ENCODE peak calls at places on chromosomes 7 and 10, in four cellular contexts. R is HCT116, A is HepG2, C is Panc1. T is an unnamed sample.

GRCh38 chr10:83373659-83374058 is 765.6 kb upstream of the GHITM start:
- DNase-seq in R (no peak), A (no peak), C (no peak), T (no peak)

GRCh38 chr10:17479822-17480221 is 25.4 kb upstream of the ST8SIA6 start:
- DNase-seq in R (no peak), A (no peak), C (no peak), T (no peak)

GRCh38 chr10:34240031-34240430 is 575.1 kb downstream of the PARD3 start:
- DNase-seq in R (no peak), A (no peak), C (no peak), T (no peak)

GRCh38 chr7:3533040-3533439 is 232.0 kb downstream of the SDK1 start:
- DNase-seq in R (no peak), A (no peak), C (no peak), T (no peak)

GRCh38 chr10:53108317-53108934 is 335.8 kb upstream of the MBL2 start:
- DNase-seq in R (no peak), A (no peak), C (no peak), T (no peak)

GRCh38 chr10:123636598-123637325 is 29.4 kb upstream of the GPR26 start:
- DNase-seq in R (peak; percentile 38), A (no peak), C (no peak), T (no peak)

GRCh38 chr7:103989785-103990775 is 622 bp upstream of the RELN start:
- DNase-seq in R (no peak), A (peak; percentile 59), C (no peak), T (peak; percentile 71)

GRCh38 chr10:42431095-42431494 is 207.3 kb downstream of the ZNF33B start:
- DNase-seq in R (no peak), A (no peak), C (no peak), T (no peak)

GRCh38 chr10:42980553-42981357 is 96.1 kb upstream of the RET start:
- DNase-seq in R (no peak), A (no peak), C (no peak), T (no peak)

GRCh38 chr7:13991791-13992620 is 2.5 kb upstream of the ETV1 start:
- DNase-seq in R (no peak), A (no peak), C (no peak), T (no peak)

GRCh38 chr7:50092579-50093411 is at the start of gene ZPBP:
- DNase-seq in R (peak; percentile 7), A (peak; percentile 18), C (peak; percentile 41), T (peak; percentile 24)

GRCh38 chr7:636396-636795 is 90.1 kb upstream of the DNAAF5 start:
- DNase-seq in R (peak; percentile 65), A (peak; percentile 12), C (peak; percentile 61), T (peak; percentile 68)

GRCh38 chr7:28629216-28629848 is 217.0 kb downstream of the CREB5 start:
- DNase-seq in R (no peak), A (no peak), C (no peak), T (no peak)

GRCh38 chr7:3176112-3176836 is 124.8 kb upstream of the SDK1 start:
- DNase-seq in R (no peak), A (no peak), C (no peak), T (no peak)

GRCh38 chr10:43212043-43212721 is 54.7 kb downstream of the RASGEF1A start:
- DNase-seq in R (no peak), A (no peak), C (no peak), T (no peak)

GRCh38 chr7:33070277-33070676 is 7.7 kb upstream of the NT5C3A start:
- DNase-seq in R (no peak), A (no peak), C (no peak), T (no peak)

GRCh38 chr7:2384354-2385243 is 18.8 kb upstream of the CHST12 start:
- DNase-seq in R (no peak), A (no peak), C (no peak), T (no peak)

GRCh38 chr10:69092959-69093850 is 5.3 kb downstream of the SRGN start:
- DNase-seq in R (peak; percentile 89), A (peak; percentile 79), C (peak; percentile 82), T (peak; percentile 74)

GRCh38 chr7:98395481-98395880 is 5.4 kb downstream of the BAIAP2L1 start:
- DNase-seq in R (no peak), A (no peak), C (no peak), T (no peak)

GRCh38 chr7:98396768-98397167 is 4.1 kb downstream of the BAIAP2L1 start:
- DNase-seq in R (no peak), A (no peak), C (no peak), T (no peak)

GRCh38 chr7:98398567-98399372 is 2.1 kb downstream of the BAIAP2L1 start:
- DNase-seq in R (no peak), A (no peak), C (no peak), T (no peak)

GRCh38 chr7:98394377-98394836 is 6.5 kb downstream of the BAIAP2L1 start:
- DNase-seq in R (peak; percentile 34), A (no peak), C (no peak), T (no peak)

GRCh38 chr7:98395951-98396350 is 4.9 kb downstream of the BAIAP2L1 start:
- DNase-seq in R (no peak), A (no peak), C (no peak), T (no peak)
- TF ChIP-seq TCF7L2 in R (no peak), A (no peak), C (no peak), T (no peak)

GRCh38 chr10:110312206-110312605 is 7.5 kb upstream of the SMNDC1 start:
- DNase-seq in R (no peak), A (no peak), C (no peak), T (no peak)

GRCh38 chr10:110307805-110308204 is 3.1 kb upstream of the SMNDC1 start:
- DNase-seq in R (no peak), A (no peak), C (no peak), T (no peak)

GRCh38 chr10:110311357-110311949 is 6.7 kb upstream of the SMNDC1 start:
- DNase-seq in R (peak; percentile 80), A (peak; percentile 42), C (peak; percentile 65), T (peak; percentile 40)

GRCh38 chr10:110313674-110314073 is 9.0 kb upstream of the SMNDC1 start:
- DNase-seq in R (no peak), A (no peak), C (no peak), T (no peak)

GRCh38 chr10:110310741-110311140 is 6.0 kb upstream of the SMNDC1 start:
- DNase-seq in R (no peak), A (no peak), C (no peak), T (no peak)
- TF ChIP-seq TCF7L2 in R (peak; percentile 37), A (no peak), C (no peak), T (no peak)

GRCh38 chr10:78021201-78021600 is 8.1 kb downstream of the POLR3A start:
- DNase-seq in R (no peak), A (no peak), C (no peak), T (no peak)

GRCh38 chr10:78028438-78029293 is 649 bp downstream of the POLR3A start:
- DNase-seq in R (no peak), A (peak; percentile 84), C (no peak), T (peak; percentile 52)

GRCh38 chr10:78023741-78024140 is 5.6 kb downstream of the POLR3A start:
- DNase-seq in R (no peak), A (no peak), C (no peak), T (no peak)

GRCh38 chr10:78029294-78030226 is at the start of gene POLR3A:
- DNase-seq in R (peak; percentile 96), A (peak; percentile 93), C (peak; percentile 93), T (peak; percentile 99)

DNA sequence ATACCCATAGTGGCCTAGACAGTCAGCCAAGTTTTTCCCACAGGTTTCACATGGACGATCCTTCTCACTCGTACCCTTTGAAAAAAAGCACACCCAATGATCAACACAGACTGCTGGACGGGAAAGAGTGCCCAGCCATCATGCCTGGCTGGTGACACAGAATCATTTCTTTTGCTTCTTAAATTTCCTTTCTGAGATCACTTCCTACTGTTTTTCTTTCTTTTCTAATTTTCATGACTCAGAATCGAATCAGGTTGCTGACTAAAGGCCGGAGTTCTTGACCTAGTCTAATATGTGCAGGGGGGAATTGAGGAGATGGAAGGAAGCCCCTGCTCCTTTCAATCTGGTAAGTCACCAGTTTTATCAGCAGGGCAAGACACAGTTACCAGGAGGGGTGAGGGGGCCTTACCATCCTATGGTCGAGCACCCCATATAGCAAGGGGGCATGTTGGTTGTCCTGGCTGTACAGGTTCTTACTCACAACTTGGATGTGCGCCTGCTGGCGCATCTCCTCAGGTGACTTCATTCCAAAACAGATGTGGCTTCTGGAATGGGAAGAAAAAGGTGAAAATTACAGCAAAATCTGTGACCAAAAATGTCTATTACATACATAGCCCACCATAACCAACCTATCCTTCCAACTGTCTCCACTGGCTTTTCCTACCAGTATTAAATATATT is 3.5 kb downstream of the POLR3A start:
- DNase-seq in R (no peak), A (no peak), C (peak; percentile 86), T (no peak)
- TF ChIP-seq TCF7L2 in R (no peak), A (no peak), C (no peak), T (no peak)

GRCh38 chr7:151018421-151019129 is 5.7 kb downstream of the ATG9B start:
- DNase-seq in R (no peak), A (no peak), C (no peak), T (no peak)
- TF ChIP-seq TCF7L2 in R (no peak), A (no peak), C (no peak), T (no peak)

GRCh38 chr7:56181010-56181409 is 64.8 kb upstream of the NUPR2 start:
- DNase-seq in R (no peak), A (no peak), C (no peak), T (no peak)

GRCh38 chr7:56174346-56175085 is 58.3 kb upstream of the NUPR2 start:
- DNase-seq in R (no peak), A (no peak), C (no peak), T (no peak)

GRCh38 chr7:56175086-56175760 is 59.0 kb upstream of the NUPR2 start:
- DNase-seq in R (no peak), A (no peak), C (no peak), T (peak; percentile 39)

GRCh38 chr7:56175784-56176183 is 59.6 kb upstream of the NUPR2 start:
- DNase-seq in R (no peak), A (no peak), C (no peak), T (no peak)
- TF ChIP-seq TCF7L2 in R (no peak), A (no peak), C (no peak), T (no peak)

DNA sequence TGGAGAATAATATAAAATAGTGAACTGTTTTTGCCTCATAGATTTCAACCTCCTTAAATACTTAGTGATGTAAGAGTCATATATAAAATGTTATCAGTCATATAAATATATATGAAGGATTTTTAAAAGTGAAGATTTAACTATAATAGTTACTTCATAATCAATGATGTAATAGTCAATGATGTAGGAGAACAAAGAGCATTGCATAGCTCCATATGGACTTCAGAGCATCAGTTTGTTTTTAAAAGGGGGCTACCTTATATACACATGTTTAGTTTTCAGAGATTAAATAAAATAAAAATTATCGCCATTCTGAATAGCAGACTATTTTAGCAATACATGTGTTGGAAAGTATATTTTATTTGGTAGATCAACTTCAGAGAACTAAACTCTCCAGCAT is 29.1 kb upstream of the EPC1 start:
- DNase-seq in R (no peak), A (no peak), C (no peak), T (no peak)
- TF ChIP-seq TCF7L2 in R (no peak), A (no peak), C (no peak), T (no peak)

T was measured in K562.